ENCODE peak calls at places on chromosome 20, in nine cellular contexts. X is heart left ventricle; K is HT-29; W is lung; C is fibroblast of pulmonary artery; Q is T-helper 17 cell; I is activated CD8-positive, alpha-beta T cell treated with anti-CD3 and anti-CD28 coated beads, Interleukin-2, amount 10 ng/mL, durations not matched to agents 7 days and 5 days; Z is kidney tubule cell; T is LHCN-M2. M is an unnamed sample.

GRCh38 chr20:16415079-16415478 is 158.2 kb downstream of the KIF16B start:
- DNase-seq in X (no peak), K (no peak), W (no peak), C (peak; percentile 65), Q (no peak), I (no peak), Z (peak; percentile 53), T (peak; percentile 11), M (no peak)

GRCh38 chr20:19497064-19497463 is 261.0 kb upstream of the RIN2 start:
- DNase-seq in X (no peak), K (no peak), W (no peak), C (peak; percentile 3), Q (no peak), I (no peak), Z (peak; percentile 3), T (peak; percentile 42), M (no peak)

GRCh38 chr20:1805161-1805581 is 90.0 kb upstream of the SIRPA start:
- DNase-seq in X (no peak), K (no peak), W (no peak), C (no peak), Q (no peak), I (no peak), Z (peak; percentile 78), T (no peak), M (no peak)

GRCh38 chr20:62961310-62961783 is 8.8 kb downstream of the SLC17A9 start:
- DNase-seq in X (no peak), K (no peak), W (no peak), C (no peak), Q (no peak), I (no peak), Z (no peak), T (no peak), M (no peak)

GRCh38 chr20:35463455-35464300 is 8.3 kb downstream of the CEP250 start:
- DNase-seq in X (peak; percentile 44), K (peak; percentile 95), W (peak; percentile 48), C (peak; percentile 82), Q (peak; percentile 17), I (peak; percentile 78), Z (peak; percentile 67), T (peak; percentile 63), M (peak; percentile 74)

GRCh38 chr20:62804632-62805364 is at the start of gene OGFR:
- DNase-seq in X (peak; percentile 81), K (no peak), W (peak; percentile 53), C (peak; percentile 47), Q (peak; percentile 73), I (peak; percentile 81), Z (peak; percentile 62), T (peak; percentile 47), M (peak; percentile 87)

GRCh38 chr20:10501377-10501776 is 66.3 kb downstream of the SLX4IP start:
- DNase-seq in X (no peak), K (no peak), W (peak; percentile 56), C (no peak), Q (no peak), I (peak; percentile 48), Z (no peak), T (no peak), M (peak; percentile 74)

GRCh38 chr20:31684153-31685003 is 38.3 kb downstream of the BCL2L1 start:
- DNase-seq in X (no peak), K (no peak), W (no peak), C (no peak), Q (peak; percentile 27), I (no peak), Z (peak; percentile 81), T (peak; percentile 70), M (peak; percentile 96)

GRCh38 chr20:40470313-40471260 is 218.4 kb downstream of the MAFB start:
- DNase-seq in X (peak; percentile 26), K (no peak), W (no peak), C (no peak), Q (no peak), I (no peak), Z (no peak), T (no peak), M (no peak)